ENCODE peak calls at places on chromosomes 4 and X, in five cellular contexts. A is caudate nucleus; P is activated CD4-positive, alpha-beta T cell treated with anti-CD3 and anti-CD28 coated beads, Interleukin-2, amount 10 ng/mL, durations not matched to agents 7 days and 5 days; U is EH; T is Kasumi-1. F is an unnamed sample.

GRCh38 chr4:76718806-76719205 is 179.1 kb downstream of the SOWAHB start:
- DNase-seq in U (no peak), T (no peak), P (no peak), A (no peak), F (no peak)

GRCh38 chr4:139665690-139666529 is at the start of gene MGST2:
- DNase-seq in A (peak; percentile 11), U (peak; percentile 70), P (peak; percentile 38), T (peak; percentile 74), F (peak; percentile 44)

GRCh38 chr4:173168396-173169177 is at the start of gene GALNT7:
- DNase-seq in P (peak; percentile 72), T (peak; percentile 85), U (peak; percentile 51), A (peak; percentile 60), F (peak; percentile 83)

GRCh38 chrX:122579521-122579920 is 604.6 kb upstream of the GRIA3 start:
- DNase-seq in P (no peak), A (no peak), T (no peak), U (peak; percentile 84), F (no peak)

GRCh38 chrX:100413231-100413630 is 3.2 kb upstream of the PCDH19 start:
- DNase-seq in A (no peak), U (peak; percentile 58), T (peak; percentile 57), P (peak; percentile 9), F (no peak)

GRCh38 chr4:182015893-182016292 is 227.3 kb upstream of the TENM3 start:
- DNase-seq in P (no peak), T (no peak), A (no peak), U (peak; percentile 64), F (no peak)

GRCh38 chrX:13658602-13659001 is 5.7 kb downstream of the TCEANC start:
- DNase-seq in T (peak; percentile 34), P (peak; percentile 38), U (peak; percentile 56), A (no peak), F (no peak)

GRCh38 chr4:167219090-167219489 is 15.2 kb downstream of the SPOCK3 start:
- DNase-seq in A (no peak), T (no peak), U (no peak), P (no peak), F (no peak)

GRCh38 chr4:90113881-90114457 is 13.2 kb upstream of the CCSER1 start:
- DNase-seq in A (no peak), T (no peak), U (no peak), P (no peak), F (no peak)

GRCh38 chr4:14897217-14897616 is 105.1 kb upstream of the CPEB2 start:
- DNase-seq in P (no peak), T (no peak), U (no peak), A (no peak), F (no peak)

GRCh38 chr4:184688447-184688846 is 38.9 kb downstream of the PRIMPOL start:
- DNase-seq in A (no peak), U (peak; percentile 92), T (no peak), P (no peak), F (no peak)

GRCh38 chr4:129223955-129224354 is 128.0 kb downstream of the C4orf33 start:
- DNase-seq in A (no peak), P (no peak), U (peak; percentile 7), T (no peak), F (no peak)

GRCh38 chr4:47468686-47469365 is 5.3 kb upstream of the COMMD8 start:
- DNase-seq in A (no peak), T (no peak), U (peak; percentile 72), P (no peak), F (no peak)

GRCh38 chr4:155478336-155478825 is 101.6 kb upstream of the MAP9 start:
- DNase-seq in P (no peak), U (peak; percentile 11), T (no peak), A (no peak), F (no peak)

GRCh38 chr4:2265113-2266110 is 3.5 kb upstream of the MXD4 start:
- DNase-seq in P (no peak), U (no peak), T (no peak), A (no peak), F (no peak)

GRCh38 chr4:6271701-6272465 is 2.2 kb downstream of the WFS1 start:
- DNase-seq in U (no peak), T (no peak), P (no peak), A (no peak), F (no peak)

GRCh38 chrX:154013614-154014360 is 5.9 kb downstream of the IRAK1 start:
- DNase-seq in T (peak; percentile 24), U (peak; percentile 41), A (no peak), P (peak; percentile 41), F (no peak)

GRCh38 chr4:1406416-1406945 is at the start of gene NKX1-1:
- DNase-seq in T (no peak), P (no peak), A (no peak), U (no peak), F (no peak)

GRCh38 chr4:18846313-18846712 is 824.8 kb upstream of the LCORL start:
- DNase-seq in U (no peak), T (no peak), A (no peak), P (no peak), F (no peak)

GRCh38 chr4:16116019-16116418 is 32.2 kb upstream of the PROM1 start:
- DNase-seq in P (no peak), T (no peak), A (no peak), U (no peak), F (no peak)

GRCh38 chrX:106481341-106481740 is 130.4 kb upstream of the RADX start:
- DNase-seq in P (peak; percentile 35), T (peak; percentile 0), U (peak; percentile 42), A (peak; percentile 8), F (no peak)

GRCh38 chrX:151543706-151544105 is 19.8 kb upstream of the PASD1 start:
- DNase-seq in T (no peak), A (no peak), U (peak; percentile 0), P (peak; percentile 5), F (no peak)

GRCh38 chr4:4860381-4860802 is 927 bp downstream of the MSX1 start:
- DNase-seq in A (no peak), T (peak; percentile 32), U (no peak), P (no peak), F (no peak)

GRCh38 chr4:42425146-42426065 is 28.1 kb downstream of the SHISA3 start:
- DNase-seq in P (no peak), U (no peak), T (no peak), A (no peak), F (no peak)

GRCh38 chrX:1434871-1435240 is 17.9 kb downstream of the ASMTL start:
- DNase-seq in T (no peak), P (no peak), A (no peak), U (no peak), F (no peak)

GRCh38 chrX:49829016-49829415 is at the start of gene PAGE4:
- DNase-seq in P (no peak), U (no peak), T (no peak), A (no peak), F (no peak)

GRCh38 chrX:109535578-109535977 is 1.1 kb upstream of the NXT2 start:
- DNase-seq in A (no peak), T (no peak), U (no peak), P (no peak), F (no peak)

GRCh38 chr4:71832049-71832448 is 48.2 kb upstream of the GC start:
- DNase-seq in P (no peak), T (no peak), A (no peak), U (no peak), F (no peak)

GRCh38 chr4:20589436-20589835 is 110.8 kb upstream of the PACRGL start:
- DNase-seq in T (no peak), A (no peak), P (no peak), U (no peak), F (no peak)

GRCh38 chr4:30832652-30833051 is 112.5 kb downstream of the PCDH7 start:
- DNase-seq in A (no peak), T (no peak), U (no peak), P (no peak), F (no peak)

F was measured in GM06990.